ENCODE peak calls at places on chromosomes 5 and 9, in five cellular contexts. G is hepatic stellate cell; E is effector CD4-positive, alpha-beta T cell; K is T47D; S is NCI-H1694 treated with DMSO at 0.1 percent for 48 hours. Y is an unnamed sample.

GRCh38 chr5:107670028-107670926 is 460 bp downstream of the EFNA5 start:
- DNase-seq in G (peak), K (peak), S (peak), E (no peak), Y (peak)

GRCh38 chr9:20305457-20305856 is 316.8 kb downstream of the MLLT3 start:
- DNase-seq in G (no peak), E (no peak), S (no peak), K (no peak), Y (no peak)

GRCh38 chr9:88218721-88219120 is 80.4 kb upstream of the SPATA31C2 start:
- DNase-seq in E (no peak), K (peak), G (no peak), S (no peak), Y (no peak)

GRCh38 chr5:65076251-65076869 is 307.6 kb downstream of the CWC27 start:
- DNase-seq in S (no peak), K (no peak), E (peak), G (peak), Y (no peak)

GRCh38 chr5:67215592-67216471 is 19.2 kb upstream of the CD180 start:
- DNase-seq in S (no peak), E (peak), G (no peak), K (no peak), Y (peak)

GRCh38 chr5:147522435-147522834 is 12.6 kb upstream of the DPYSL3 start:
- DNase-seq in G (no peak), K (no peak), S (no peak), E (no peak), Y (no peak)

GRCh38 chr9:18382243-18382642 is 91.7 kb upstream of the ADAMTSL1 start:
- DNase-seq in G (no peak), S (no peak), E (no peak), K (no peak), Y (no peak)

GRCh38 chr5:28896949-28897348 is 1858.6 kb upstream of the CDH9 start:
- DNase-seq in S (no peak), E (no peak), G (no peak), K (no peak), Y (no peak)

GRCh38 chr5:122195784-122196394 is 66.5 kb downstream of the ZNF474 start:
- DNase-seq in G (no peak), K (peak), E (no peak), S (peak), Y (no peak)

GRCh38 chr9:77455312-77455927 is 192.7 kb downstream of the GNA14 start:
- DNase-seq in G (no peak), E (peak), S (peak), K (no peak), Y (no peak)

GRCh38 chr5:3277590-3278196 is 317.9 kb upstream of the IRX1 start:
- DNase-seq in E (no peak), K (no peak), G (no peak), S (no peak), Y (no peak)

GRCh38 chr5:1852324-1852947 is 30.3 kb downstream of the IRX4 start:
- DNase-seq in E (no peak), S (no peak), G (no peak), K (no peak), Y (no peak)

GRCh38 chr9:89428901-89429890 is 68.7 kb downstream of the SEMA4D start:
- DNase-seq in E (peak), S (no peak), G (no peak), K (no peak), Y (no peak)

GRCh38 chr9:113624721-113625120 is 161.2 kb downstream of the RGS3 start:
- DNase-seq in E (no peak), G (peak), K (no peak), S (no peak), Y (no peak)